ENCODE peak calls at places on chromosomes 6 and 20, in four cellular contexts. One of them, this sample, is unnamed.

GRCh38 chr6:125986956-125987617 is 747 bp downstream of the TRMT11 start:
- DNase-seq in neural crest cell: no peak
- DNase-seq in cardiac fibroblast: peak
- DNase-seq in endothelial cell: no peak
- DNase-seq in this sample: no peak

GRCh38 chr6:52503853-52504777 is 72.7 kb downstream of the TRAM2 start:
- DNase-seq in cardiac fibroblast: peak
- DNase-seq in neural crest cell: no peak
- DNase-seq in endothelial cell: no peak
- DNase-seq in this sample: no peak

GRCh38 chr20:6993526-6993925 is 226.0 kb downstream of the BMP2 start:
- DNase-seq in endothelial cell: no peak
- DNase-seq in neural crest cell: no peak
- DNase-seq in cardiac fibroblast: no peak
- DNase-seq in this sample: no peak

GRCh38 chr20:61817061-61817460 is 248.6 kb downstream of the TAF4 start:
- DNase-seq in neural crest cell: no peak
- DNase-seq in cardiac fibroblast: no peak
- DNase-seq in endothelial cell: no peak
- DNase-seq in this sample: no peak

GRCh38 chr20:40860487-40860902 is 168.1 kb upstream of the TOP1 start:
- DNase-seq in endothelial cell: no peak
- DNase-seq in cardiac fibroblast: peak
- DNase-seq in neural crest cell: no peak
- DNase-seq in this sample: no peak

GRCh38 chr6:145498425-145498824 is 236.9 kb downstream of the EPM2A start:
- DNase-seq in neural crest cell: no peak
- DNase-seq in cardiac fibroblast: no peak
- DNase-seq in endothelial cell: no peak
- DNase-seq in this sample: no peak

GRCh38 chr6:116971959-116972358 is 94.9 kb downstream of the RFX6 start:
- DNase-seq in endothelial cell: peak
- DNase-seq in neural crest cell: peak
- DNase-seq in cardiac fibroblast: peak
- DNase-seq in this sample: no peak

GRCh38 chr6:14046476-14047068 is 71.0 kb upstream of the CD83 start:
- DNase-seq in cardiac fibroblast: peak
- DNase-seq in endothelial cell: peak
- DNase-seq in neural crest cell: peak
- DNase-seq in this sample: no peak

GRCh38 chr6:3213334-3213695 is 14.1 kb downstream of the TUBB2B start:
- DNase-seq in cardiac fibroblast: no peak
- DNase-seq in endothelial cell: no peak
- DNase-seq in neural crest cell: no peak
- DNase-seq in this sample: no peak

GRCh38 chr6:38871745-38872568 is 156.8 kb downstream of the DNAH8 start:
- DNase-seq in cardiac fibroblast: peak
- DNase-seq in endothelial cell: peak
- DNase-seq in neural crest cell: peak
- DNase-seq in this sample: no peak

GRCh38 chr6:34459899-34460593 is 5.8 kb upstream of the PACSIN1 start:
- DNase-seq in neural crest cell: peak
- DNase-seq in cardiac fibroblast: peak
- DNase-seq in endothelial cell: peak
- DNase-seq in this sample: no peak

GRCh38 chr20:25317351-25318075 is 69.6 kb downstream of the PYGB start:
- DNase-seq in neural crest cell: no peak
- DNase-seq in cardiac fibroblast: no peak
- DNase-seq in endothelial cell: no peak
- DNase-seq in this sample: no peak

DNA sequence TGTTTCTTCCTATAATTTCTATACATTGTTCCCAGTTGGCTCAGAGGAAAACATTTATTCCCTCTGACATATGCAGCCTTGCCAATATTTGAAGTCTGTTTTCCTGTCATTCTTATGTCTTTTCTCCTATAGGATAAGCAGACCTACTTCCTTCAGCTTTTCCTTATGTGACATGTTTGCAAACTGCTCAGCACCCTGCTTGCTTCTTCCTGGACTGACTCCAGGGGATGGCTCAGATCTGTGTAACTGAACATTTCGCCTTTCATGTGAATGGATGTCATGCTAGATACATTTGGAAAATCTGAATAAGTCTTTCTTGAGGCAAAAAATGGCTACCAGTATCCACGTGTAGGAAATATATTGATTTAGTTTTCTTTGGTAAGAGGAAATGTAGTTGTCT is 113.2 kb downstream of the CARMIL1 start:
- DNase-seq in endothelial cell: no peak
- DNase-seq in cardiac fibroblast: peak
- DNase-seq in neural crest cell: no peak
- DNase-seq in this sample: no peak
- TF ChIP-seq CTCF in endothelial cell: no peak
- TF ChIP-seq CTCF in cardiac fibroblast: no peak
- TF ChIP-seq CTCF in neural crest cell: no peak
- TF ChIP-seq CTCF in this sample: no peak

DNA sequence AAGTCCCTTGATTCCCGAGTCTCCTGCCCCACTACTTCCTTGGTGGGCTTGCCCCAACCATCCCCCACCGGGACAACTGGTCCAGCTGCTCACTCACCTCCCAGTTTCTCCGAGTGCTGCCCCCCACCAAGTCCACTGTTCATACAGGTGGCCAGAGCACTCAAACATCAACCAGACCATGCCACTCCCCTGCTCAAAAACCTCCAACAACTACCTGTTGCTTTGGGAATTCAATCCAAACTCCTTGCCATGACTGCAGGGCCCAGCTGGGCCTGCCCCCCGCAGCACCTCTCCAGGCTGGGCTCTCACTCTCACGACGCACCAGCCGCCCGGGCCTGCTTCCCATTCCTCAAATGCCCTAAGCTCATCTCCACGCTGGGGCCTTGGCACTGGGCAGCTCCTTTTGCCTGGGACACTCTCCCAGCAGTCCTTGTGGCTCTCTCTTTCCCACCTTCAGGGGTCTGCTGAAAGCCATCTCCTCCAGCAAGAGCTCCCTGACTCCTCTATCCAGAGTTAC is 97.5 kb downstream of the NFATC2 start:
- DNase-seq in endothelial cell: no peak
- DNase-seq in neural crest cell: no peak
- DNase-seq in cardiac fibroblast: no peak
- DNase-seq in this sample: no peak
- TF ChIP-seq CTCF in endothelial cell: no peak
- TF ChIP-seq CTCF in neural crest cell: no peak
- TF ChIP-seq CTCF in cardiac fibroblast: no peak
- TF ChIP-seq CTCF in this sample: no peak

GRCh38 chr20:14336667-14337066 is 745 bp downstream of the FLRT3 start:
- DNase-seq in endothelial cell: no peak
- DNase-seq in neural crest cell: no peak
- DNase-seq in cardiac fibroblast: peak
- DNase-seq in this sample: no peak

GRCh38 chr20:14332796-14333345 is 4.5 kb downstream of the FLRT3 start:
- DNase-seq in cardiac fibroblast: no peak
- DNase-seq in endothelial cell: no peak
- DNase-seq in neural crest cell: no peak
- DNase-seq in this sample: no peak

GRCh38 chr20:14333734-14334133 is 3.7 kb downstream of the FLRT3 start:
- DNase-seq in endothelial cell: no peak
- DNase-seq in cardiac fibroblast: no peak
- DNase-seq in neural crest cell: no peak
- DNase-seq in this sample: no peak

GRCh38 chr20:14335122-14335521 is 2.3 kb downstream of the FLRT3 start:
- DNase-seq in endothelial cell: no peak
- DNase-seq in neural crest cell: no peak
- DNase-seq in cardiac fibroblast: no peak
- DNase-seq in this sample: no peak

DNA sequence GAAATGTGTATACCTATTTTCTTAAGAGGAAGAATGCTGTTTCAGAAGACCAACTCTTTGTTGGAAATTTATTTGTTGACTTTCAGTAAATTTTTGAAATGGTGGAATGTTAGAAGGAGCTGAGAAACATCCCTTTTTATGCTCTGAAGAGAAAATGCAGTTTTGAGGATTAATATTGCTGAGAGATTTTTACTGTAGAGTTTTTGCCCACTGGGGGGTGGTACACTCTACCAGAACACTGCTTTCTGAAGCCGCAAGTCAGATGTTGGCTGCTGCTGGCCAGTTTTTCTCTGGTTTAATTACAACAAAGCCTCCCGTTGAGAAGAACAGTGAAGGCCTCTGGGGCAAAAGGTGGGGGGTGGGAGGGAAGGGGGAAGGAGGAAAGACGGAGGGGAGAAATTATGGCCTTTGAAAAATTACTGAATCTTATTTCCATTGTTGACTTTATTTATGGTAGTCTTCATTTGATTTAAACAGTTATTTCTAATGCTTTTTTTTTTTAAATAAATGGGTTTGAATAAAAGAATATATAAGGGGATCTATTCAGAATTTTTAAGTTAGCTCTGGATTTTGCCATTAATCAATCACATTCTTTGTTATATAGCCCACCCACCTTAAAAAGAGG is 3.0 kb downstream of the FLRT3 start:
- DNase-seq in cardiac fibroblast: peak
- DNase-seq in neural crest cell: peak
- DNase-seq in endothelial cell: peak
- DNase-seq in this sample: no peak
- TF ChIP-seq CTCF in cardiac fibroblast: no peak
- TF ChIP-seq CTCF in neural crest cell: peak
- TF ChIP-seq CTCF in endothelial cell: peak
- TF ChIP-seq CTCF in this sample: peak

GRCh38 chr6:74343804-74344203 is 647.8 kb downstream of the CD109 start:
- DNase-seq in neural crest cell: no peak
- DNase-seq in endothelial cell: no peak
- DNase-seq in cardiac fibroblast: peak
- DNase-seq in this sample: no peak
- TF ChIP-seq CTCF in neural crest cell: peak
- TF ChIP-seq CTCF in endothelial cell: no peak
- TF ChIP-seq CTCF in cardiac fibroblast: peak
- TF ChIP-seq CTCF in this sample: peak

DNA sequence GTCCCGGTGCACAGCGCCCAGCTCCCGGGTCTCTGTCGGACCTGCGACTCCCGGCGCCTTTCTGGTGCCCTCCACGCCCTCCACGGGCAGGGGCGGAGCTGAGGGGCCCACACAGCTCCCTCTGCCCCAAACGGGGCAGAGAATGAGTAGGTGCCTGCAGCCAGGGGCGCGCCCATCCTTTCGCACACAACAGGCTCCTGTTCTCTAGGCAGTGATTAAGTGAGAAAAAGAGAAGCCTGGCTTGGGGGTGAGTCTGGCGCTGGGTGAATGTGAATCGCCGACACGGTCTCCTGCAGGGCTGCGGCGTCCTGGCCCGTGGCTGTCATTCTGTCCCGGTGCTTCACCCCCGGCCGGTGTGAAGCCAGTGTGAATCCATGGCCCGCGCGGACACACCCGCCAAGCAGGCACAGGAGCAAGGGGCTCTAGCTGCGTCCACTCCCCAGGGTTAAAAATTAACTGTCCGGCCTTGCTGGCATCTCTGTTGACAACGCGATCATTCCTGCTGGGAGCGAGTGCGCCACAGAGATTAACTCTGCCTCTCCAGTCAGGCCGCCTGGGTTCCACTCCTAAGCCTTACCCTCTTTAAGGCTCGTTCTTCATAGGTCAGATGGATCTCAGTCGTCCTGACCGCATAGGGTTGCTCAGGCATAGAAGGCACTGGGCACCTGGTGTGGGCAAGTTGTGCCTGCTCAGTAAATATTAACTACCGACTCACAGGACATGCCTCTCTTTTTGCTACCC is 88.8 kb downstream of the PCSK2 start:
- DNase-seq in endothelial cell: no peak
- DNase-seq in cardiac fibroblast: no peak
- DNase-seq in neural crest cell: no peak
- DNase-seq in this sample: no peak
- TF ChIP-seq CTCF in endothelial cell: no peak
- TF ChIP-seq CTCF in cardiac fibroblast: no peak
- TF ChIP-seq CTCF in neural crest cell: no peak
- TF ChIP-seq CTCF in this sample: no peak